ENCODE peak calls at places on chromosomes 6 and 20, in five cellular contexts. L, D, J, S and Q are unnamed samples.

GRCh38 chr6:130672153-130672552 is 155.1 kb upstream of the SMLR1 start:
- DNase-seq in L (no peak), D (no peak), J (no peak), S (no peak), Q (no peak)

GRCh38 chr6:12148841-12149240 is 136.7 kb downstream of the HIVEP1 start:
- DNase-seq in L (no peak), D (no peak), J (no peak), S (no peak), Q (no peak)

GRCh38 chr20:31494131-31494530 is 19.0 kb downstream of the REM1 start:
- DNase-seq in L (peak), D (peak), J (peak), S (no peak), Q (no peak)

GRCh38 chr6:81736428-81736827 is 16.1 kb downstream of the TENT5A start:
- DNase-seq in L (no peak), D (no peak), J (no peak), S (no peak), Q (no peak)

GRCh38 chr6:42744351-42744890 is 1.5 kb downstream of the TBCC start:
- DNase-seq in L (no peak), D (no peak), J (no peak), S (no peak), Q (no peak)

GRCh38 chr20:47816487-47817451 is 31.5 kb upstream of the SULF2 start:
- DNase-seq in L (no peak), D (no peak), J (no peak), S (no peak), Q (no peak)

GRCh38 chr6:138162104-138162946 is 586 bp downstream of the ARFGEF3 start:
- DNase-seq in L (no peak), D (no peak), J (no peak), S (no peak), Q (no peak)

GRCh38 chr6:121873595-121873994 is 438.1 kb downstream of the GJA1 start:
- DNase-seq in L (no peak), D (peak), J (no peak), S (no peak), Q (no peak)

GRCh38 chr6:26457407-26457795 is 354 bp upstream of the BTN2A1 start:
- DNase-seq in L (no peak), D (no peak), J (peak), S (no peak), Q (no peak)

GRCh38 chr20:37845878-37846277 is 57.0 kb upstream of the VSTM2L start:
- DNase-seq in L (no peak), D (no peak), J (no peak), S (no peak), Q (no peak)

GRCh38 chr6:141788096-141788495 is 344.6 kb upstream of the GJE1 start:
- DNase-seq in L (no peak), D (peak), J (no peak), S (no peak), Q (no peak)

GRCh38 chr20:33012327-33013189 is 5.1 kb downstream of the BPIFB2 start:
- DNase-seq in L (no peak), D (no peak), J (no peak), S (no peak), Q (no peak)

GRCh38 chr6:39377530-39377929 is 55.0 kb upstream of the KCNK16 start:
- DNase-seq in L (peak), D (peak), J (no peak), S (peak), Q (no peak)

GRCh38 chr6:84103029-84103428 is 69.5 kb downstream of the MRAP2 start:
- DNase-seq in L (no peak), D (no peak), J (no peak), S (no peak), Q (no peak)

GRCh38 chr6:134351615-134352474 is 33.9 kb upstream of the SGK1 start:
- DNase-seq in L (no peak), D (no peak), J (no peak), S (no peak), Q (no peak)

GRCh38 chr20:37403107-37404033 is 57.4 kb downstream of the SRC start:
- DNase-seq in L (no peak), D (no peak), J (no peak), S (no peak), Q (no peak)

GRCh38 chr6:55174211-55175013 is at the start of gene HCRTR2:
- DNase-seq in L (no peak), D (no peak), J (no peak), S (no peak), Q (no peak)

GRCh38 chr6:15419493-15419892 is 173.6 kb downstream of the JARID2 start:
- DNase-seq in L (no peak), D (no peak), J (no peak), S (no peak), Q (no peak)

GRCh38 chr6:169722362-169723199 is 1.7 kb downstream of the PHF10 start:
- DNase-seq in L (no peak), D (peak), J (no peak), S (no peak), Q (no peak)

GRCh38 chr6:12148317-12148801 is 136.2 kb downstream of the HIVEP1 start:
- DNase-seq in L (no peak), D (no peak), J (no peak), S (no peak), Q (no peak)

GRCh38 chr20:22578221-22579118 is 5.9 kb downstream of the FOXA2 start:
- DNase-seq in L (no peak), D (peak), J (no peak), S (no peak), Q (no peak)
- TF ChIP-seq EZH2 in L (no peak), D (no peak), J (no peak), S (peak), Q (no peak)

DNA sequence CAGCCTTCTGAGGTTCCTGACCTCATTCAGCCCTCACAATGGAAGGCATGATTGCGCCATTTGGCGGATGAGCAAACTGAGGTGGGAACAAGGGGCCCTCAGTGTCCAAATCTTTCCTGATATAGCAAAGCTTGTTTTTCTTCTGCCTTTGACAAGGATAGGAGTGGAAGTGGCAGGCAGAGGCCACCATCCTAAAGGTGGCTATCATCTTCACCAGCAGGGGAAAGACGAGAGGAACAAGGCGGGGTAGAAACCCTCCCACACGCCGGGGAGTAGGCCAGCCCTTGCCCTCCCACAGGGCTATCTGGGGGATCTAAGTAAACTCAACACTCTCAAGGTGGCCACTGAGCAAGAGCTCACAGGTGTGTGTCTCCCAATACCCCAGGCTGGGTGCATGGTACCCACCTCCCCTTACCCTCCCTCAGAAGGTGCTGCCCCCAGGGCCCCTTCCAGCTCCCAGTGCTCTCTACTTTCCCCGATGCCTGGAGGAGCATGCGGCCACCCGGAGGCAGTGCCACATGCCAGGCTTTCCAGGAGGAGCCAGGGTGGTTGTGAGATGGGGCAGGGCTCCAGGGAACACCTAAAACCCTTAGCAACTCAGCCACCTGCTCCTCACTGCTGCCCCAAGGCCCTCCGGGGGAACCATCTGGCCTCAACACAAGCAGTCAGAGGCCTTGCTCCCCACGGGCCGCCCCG is 11.2 kb downstream of the SPDEF start:
- DNase-seq in L (no peak), D (no peak), J (peak), S (no peak), Q (no peak)
- TF ChIP-seq SIN3A in L (no peak), D (no peak), J (no peak), S (no peak), Q (no peak)

GRCh38 chr20:21522479-21523397 is 8.9 kb upstream of the NKX2-2 start:
- DNase-seq in L (no peak), D (no peak), J (no peak), S (no peak), Q (no peak)
- TF ChIP-seq EZH2 in L (no peak), D (peak), J (no peak), S (peak), Q (no peak)

GRCh38 chr20:40811660-40812414 is 122.8 kb upstream of the MAFB start:
- DNase-seq in L (no peak), D (no peak), J (no peak), S (no peak), Q (no peak)
- TF ChIP-seq SIN3A in L (no peak), D (no peak), J (no peak), S (no peak), Q (no peak)

GRCh38 chr20:59149678-59150504 is 13.7 kb upstream of the ZNF831 start:
- DNase-seq in L (no peak), D (no peak), J (no peak), S (no peak), Q (no peak)
- TF ChIP-seq EZH2 in L (no peak), D (no peak), J (no peak), S (no peak), Q (no peak)

GRCh38 chr20:45965169-45966002 is 6.6 kb downstream of the ZNF335 start:
- DNase-seq in L (no peak), D (no peak), J (no peak), S (no peak), Q (no peak)

GRCh38 chr20:45964024-45964423 is 8.0 kb downstream of the ZNF335 start:
- DNase-seq in L (no peak), D (no peak), J (no peak), S (no peak), Q (no peak)

GRCh38 chr20:45959956-45960630 is 11.9 kb downstream of the ZNF335 start:
- DNase-seq in L (no peak), D (no peak), J (no peak), S (no peak), Q (peak)

GRCh38 chr20:45962031-45962755 is 9.8 kb downstream of the ZNF335 start:
- DNase-seq in L (no peak), D (no peak), J (no peak), S (no peak), Q (no peak)

DNA sequence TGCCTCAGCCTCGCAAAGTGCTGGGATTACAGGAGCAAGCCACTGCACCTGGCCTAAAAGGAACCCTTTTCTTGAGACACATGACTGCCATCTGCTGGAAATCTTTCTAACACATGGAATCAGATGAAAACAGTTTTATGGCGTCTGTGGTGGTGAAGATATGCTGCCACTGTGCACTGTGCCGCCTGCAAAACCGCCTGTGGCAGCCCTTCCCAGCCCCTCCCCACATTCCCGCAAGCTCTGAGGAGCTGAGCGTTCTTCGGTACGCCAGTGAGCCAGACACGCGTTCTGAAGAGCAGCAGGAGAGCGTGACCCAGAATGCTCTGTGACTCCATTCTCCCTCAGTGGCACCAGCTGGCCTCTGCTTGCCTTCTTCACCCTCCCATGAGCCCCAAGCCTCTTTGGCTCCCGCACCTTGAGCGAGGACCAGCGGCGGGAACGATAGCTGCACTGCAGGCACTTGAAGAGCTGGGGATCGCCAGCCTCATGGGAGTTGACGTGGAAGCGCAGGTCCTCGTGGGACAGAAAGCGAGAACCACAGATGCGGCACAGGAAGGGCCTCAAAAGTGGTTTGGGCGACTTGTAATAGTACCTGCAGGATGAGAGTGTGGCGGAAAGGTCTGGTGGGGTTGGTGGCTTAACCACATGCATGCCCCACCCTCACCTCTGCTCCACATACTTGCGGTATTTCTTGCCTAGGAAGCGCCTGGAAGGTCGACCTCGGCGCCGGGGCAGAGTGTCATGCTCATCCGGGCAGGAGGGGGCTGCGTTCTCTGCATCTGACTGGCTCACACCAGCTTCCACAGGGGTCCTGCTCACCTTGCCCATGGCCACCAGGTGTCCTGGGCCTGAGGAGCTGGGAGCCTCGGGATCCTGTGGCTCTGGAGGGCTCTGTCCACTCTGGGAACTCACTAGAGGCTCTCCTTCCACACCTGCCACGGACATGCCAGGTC is 8.7 kb downstream of the ZNF335 start:
- DNase-seq in L (no peak), D (peak), J (no peak), S (no peak), Q (no peak)
- TF ChIP-seq SIN3A in L (no peak), D (no peak), J (no peak), S (no peak), Q (no peak)

DNA sequence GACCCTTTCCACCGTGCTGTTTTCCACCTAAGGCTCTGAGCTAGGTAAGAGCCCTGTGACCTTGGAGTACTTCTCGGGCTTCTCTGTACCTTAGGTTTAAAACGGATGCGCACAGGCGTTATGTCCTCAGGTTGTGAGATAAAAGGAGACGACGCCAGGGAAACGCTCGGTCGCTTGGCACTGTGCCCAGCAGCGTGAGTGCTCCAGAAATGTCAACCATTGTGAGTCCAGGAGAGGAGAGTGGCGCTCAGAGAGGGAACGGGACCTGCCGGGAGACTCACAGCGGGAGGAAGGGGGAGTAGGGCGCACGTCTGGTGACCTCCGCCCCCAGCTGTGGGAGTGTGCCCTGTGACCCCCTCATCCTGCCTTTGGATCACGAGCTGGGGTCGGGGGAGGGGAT is 33.8 kb upstream of the SCRT2 start:
- DNase-seq in L (no peak), D (no peak), J (no peak), S (no peak), Q (no peak)
- TF ChIP-seq EZH2 in L (no peak), D (no peak), J (no peak), S (no peak), Q (no peak)

DNA sequence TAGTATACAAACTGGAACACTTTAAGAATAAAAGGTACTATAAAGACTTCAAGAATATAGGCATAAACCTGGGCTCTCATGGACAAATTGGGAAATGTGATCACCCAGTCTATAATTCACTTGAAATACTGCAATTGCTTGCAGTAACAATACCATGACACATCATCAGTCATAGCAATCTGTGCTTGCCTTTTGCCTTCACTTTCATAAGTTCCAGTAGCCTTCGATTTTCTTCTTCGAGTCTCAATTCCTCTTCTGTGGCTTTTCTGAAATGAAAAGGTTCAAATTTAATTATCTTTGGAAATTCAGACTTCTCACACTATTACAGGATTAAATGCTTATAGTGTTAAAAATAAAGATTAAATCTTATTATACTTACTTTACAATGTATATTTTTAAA is 96.3 kb upstream of the ZBTB24 start:
- DNase-seq in L (no peak), D (no peak), J (no peak), S (no peak), Q (peak)
- TF ChIP-seq SIN3A in L (no peak), D (no peak), J (no peak), S (no peak), Q (no peak)

GRCh38 chr6:67676892-67677291 is 958.2 kb upstream of the ADGRB3 start:
- DNase-seq in L (no peak), D (no peak), J (no peak), S (no peak), Q (no peak)
- TF ChIP-seq EZH2 in L (no peak), D (no peak), J (no peak), S (no peak), Q (no peak)

DNA sequence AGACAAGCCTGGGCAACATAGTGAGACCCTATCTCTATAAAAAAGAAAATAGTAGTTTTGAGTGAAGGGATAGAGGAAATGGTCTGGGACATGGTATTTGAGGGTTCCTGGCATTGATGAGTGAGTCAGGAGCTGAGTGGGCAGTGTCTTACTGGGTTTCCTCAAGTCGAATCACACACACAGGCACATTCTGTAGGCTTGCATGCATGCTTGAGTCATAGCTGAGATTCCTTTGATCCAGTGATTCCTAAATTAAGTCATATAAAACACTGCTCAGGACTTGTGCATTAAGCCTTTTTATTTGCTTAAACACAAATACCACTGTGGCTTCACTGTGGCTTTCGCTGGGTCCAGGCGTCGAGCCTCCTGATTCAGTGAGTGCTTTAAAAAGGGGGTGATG is 71.8 kb upstream of the TMEM181 start:
- DNase-seq in L (peak), D (no peak), J (no peak), S (no peak), Q (no peak)
- TF ChIP-seq SIN3A in L (no peak), D (no peak), J (no peak), S (no peak), Q (no peak)